ENCODE peak calls at places on chromosomes 3 and 15, in eight cellular contexts. A, E, Q, Y, K, N, L and B are unnamed samples.

GRCh38 chr3:26712211-26713026 is 89.8 kb downstream of the LRRC3B start:
- DNase-seq in A (peak; percentile 49), E (no peak), Q (no peak), Y (no peak), K (peak; percentile 20), N (peak; percentile 30), L (peak; percentile 22), B (no peak)

GRCh38 chr3:141057951-141058800 is 7.0 kb downstream of the SPSB4 start:
- DNase-seq in A (peak; percentile 69), E (no peak), Q (no peak), Y (no peak), K (no peak), N (no peak), L (no peak), B (no peak)

GRCh38 chr3:169634618-169635236 is 28.8 kb downstream of the MECOM start:
- DNase-seq in A (no peak), E (no peak), Q (no peak), Y (no peak), K (no peak), N (peak; percentile 26), L (peak; percentile 21), B (no peak)

GRCh38 chr3:157754415-157754814 is 251.2 kb upstream of the VEPH1 start:
- DNase-seq in A (peak; percentile 10), E (no peak), Q (no peak), Y (no peak), K (peak; percentile 32), N (no peak), L (no peak), B (no peak)

GRCh38 chr3:110646496-110646895 is 425.1 kb upstream of the NECTIN3 start:
- DNase-seq in A (no peak), E (no peak), Q (no peak), Y (no peak), K (no peak), N (no peak), L (no peak), B (no peak)

GRCh38 chr3:21893250-21893649 is 142.2 kb upstream of the ZNF385D start:
- DNase-seq in A (no peak), E (no peak), Q (no peak), Y (no peak), K (no peak), N (peak; percentile 15), L (peak; percentile 41), B (no peak)

GRCh38 chr3:152229692-152230091 is 39.0 kb upstream of the MBNL1 start:
- DNase-seq in A (no peak), E (no peak), Q (no peak), Y (no peak), K (no peak), N (no peak), L (no peak), B (no peak)

GRCh38 chr3:39448506-39449233 is 18.8 kb upstream of the MOBP start:
- DNase-seq in A (no peak), E (no peak), Q (no peak), Y (no peak), K (no peak), N (no peak), L (no peak), B (no peak)

GRCh38 chr3:67916353-67916752 is 261.9 kb upstream of the SUCLG2 start:
- DNase-seq in A (no peak), E (no peak), Q (no peak), Y (no peak), K (no peak), N (no peak), L (no peak), B (no peak)

GRCh38 chr15:56794923-56795329 is 61.6 kb upstream of the ZNF280D start:
- DNase-seq in A (no peak), E (no peak), Q (no peak), Y (no peak), K (no peak), N (no peak), L (no peak), B (no peak)

GRCh38 chr3:123949606-123950005 is 11.4 kb downstream of the CCDC14 start:
- DNase-seq in A (no peak), E (no peak), Q (no peak), Y (no peak), K (peak; percentile 32), N (no peak), L (no peak), B (no peak)

GRCh38 chr3:134197681-134198261 is 52.9 kb downstream of the RYK start:
- DNase-seq in A (peak; percentile 57), E (no peak), Q (no peak), Y (no peak), K (peak; percentile 77), N (peak; percentile 57), L (peak; percentile 75), B (no peak)

GRCh38 chr3:12983326-12983725 is 89.9 kb downstream of the IQSEC1 start:
- DNase-seq in A (no peak), E (no peak), Q (no peak), Y (no peak), K (no peak), N (no peak), L (no peak), B (no peak)

GRCh38 chr3:188465311-188465710 is 311.4 kb downstream of the LPP start:
- DNase-seq in A (no peak), E (no peak), Q (no peak), Y (no peak), K (no peak), N (no peak), L (no peak), B (no peak)

GRCh38 chr15:96330064-96330449 is 443 bp upstream of the NR2F2 start:
- DNase-seq in A (peak; percentile 61), E (no peak), Q (no peak), Y (peak; percentile 86), K (no peak), N (peak; percentile 70), L (peak; percentile 89), B (no peak)

GRCh38 chr3:100087203-100087602 is 27.1 kb downstream of the FILIP1L start:
- DNase-seq in A (no peak), E (no peak), Q (no peak), Y (no peak), K (peak; percentile 29), N (peak; percentile 4), L (peak; percentile 49), B (no peak)

GRCh38 chr3:24111711-24112110 is 166.6 kb downstream of the NR1D2 start:
- DNase-seq in A (no peak), E (no peak), Q (no peak), Y (no peak), K (no peak), N (no peak), L (no peak), B (no peak)